ENCODE peak calls at places on chromosomes 11 and 22, in ten cellular contexts. C is neuronal stem cell; E is H1; O is endodermal cell; Q is sigmoid colon; I is H9; L is stomach; A is CD8-positive, alpha-beta memory T cell; V is body of pancreas; P is brain microvascular endothelial cell. S is an unnamed sample.

GRCh38 chr11:120331301-120331966 is 4.8 kb upstream of the ARHGEF12 start:
- DNase-seq in C (no peak), E (no peak), O (no peak), Q (no peak), I (no peak), L (peak), A (no peak), V (peak), P (peak), S (no peak)

GRCh38 chr22:35957589-35957988 is 71.0 kb downstream of the RBFOX2 start:
- DNase-seq in C (no peak), E (no peak), O (no peak), Q (no peak), I (no peak), L (no peak), A (no peak), V (no peak), P (no peak), S (no peak)

GRCh38 chr11:105389952-105390351 is 219.9 kb upstream of the GRIA4 start:
- DNase-seq in C (no peak), E (peak), O (peak), Q (no peak), I (peak), L (no peak), A (no peak), V (no peak), P (no peak), S (no peak)

GRCh38 chr11:109034341-109034696 is 369.4 kb downstream of the DDX10 start:
- DNase-seq in C (no peak), E (no peak), O (no peak), Q (no peak), I (no peak), L (no peak), A (no peak), V (no peak), P (peak), S (no peak)

GRCh38 chr11:46332568-46333128 is 14.6 kb upstream of the DGKZ start:
- DNase-seq in C (no peak), E (peak), O (peak), Q (no peak), I (peak), L (no peak), A (no peak), V (no peak), P (no peak), S (peak)

GRCh38 chr22:42321908-42322561 is 51.6 kb upstream of the TCF20 start:
- DNase-seq in C (no peak), E (no peak), O (no peak), Q (no peak), I (no peak), L (no peak), A (no peak), V (no peak), P (no peak), S (no peak)

GRCh38 chr11:84236436-84236835 is 950.3 kb upstream of the CCDC90B start:
- DNase-seq in C (no peak), E (no peak), O (no peak), Q (no peak), I (no peak), L (no peak), A (no peak), V (no peak), P (no peak), S (no peak)

GRCh38 chr22:23178512-23179254 is 1.6 kb upstream of the BCR start:
- DNase-seq in C (no peak), E (peak), O (peak), Q (peak), I (peak), L (peak), A (peak), V (peak), P (peak), S (no peak)

GRCh38 chr11:71191201-71191600 is 61.2 kb downstream of the SHANK2 start:
- DNase-seq in C (no peak), E (no peak), O (no peak), Q (peak), I (no peak), L (no peak), A (no peak), V (no peak), P (no peak), S (no peak)

GRCh38 chr11:27097538-27097937 is 56.9 kb downstream of the BBOX1 start:
- DNase-seq in C (no peak), E (no peak), O (no peak), Q (no peak), I (no peak), L (no peak), A (no peak), V (no peak), P (no peak), S (no peak)

GRCh38 chr11:108128772-108129171 is 7.4 kb downstream of the ACAT1 start:
- DNase-seq in C (no peak), E (no peak), O (no peak), Q (no peak), I (no peak), L (no peak), A (no peak), V (no peak), P (no peak), S (no peak)

GRCh38 chr11:119320593-119321524 is 3.9 kb upstream of the MCAM start:
- DNase-seq in C (no peak), E (peak), O (peak), Q (peak), I (peak), L (peak), A (no peak), V (no peak), P (peak), S (no peak)

GRCh38 chr22:24054356-24054755 is 43.3 kb downstream of the CABIN1 start:
- DNase-seq in C (no peak), E (no peak), O (no peak), Q (no peak), I (no peak), L (no peak), A (no peak), V (no peak), P (no peak), S (no peak)

GRCh38 chr11:70305501-70305900 is 35.0 kb downstream of the PPFIA1 start:
- DNase-seq in C (no peak), E (no peak), O (no peak), Q (no peak), I (no peak), L (no peak), A (no peak), V (no peak), P (no peak), S (no peak)

GRCh38 chr11:101894505-101894904 is 20.3 kb upstream of the CEP126 start:
- DNase-seq in C (no peak), E (no peak), O (no peak), Q (no peak), I (no peak), L (no peak), A (no peak), V (no peak), P (no peak), S (no peak)

GRCh38 chr11:121688860-121689614 is 236.3 kb upstream of the SORL1-AS1 start:
- DNase-seq in C (no peak), E (no peak), O (peak), Q (no peak), I (peak), L (no peak), A (no peak), V (peak), P (no peak), S (no peak)

GRCh38 chr11:45646275-45646970 is 19.0 kb downstream of the CHST1 start:
- DNase-seq in C (no peak), E (no peak), O (peak), Q (no peak), I (no peak), L (no peak), A (no peak), V (no peak), P (peak), S (peak)

GRCh38 chr11:86218125-86219081 is 26.1 kb upstream of the EED start:
- DNase-seq in C (peak), E (peak), O (peak), Q (peak), I (peak), L (peak), A (peak), V (peak), P (peak), S (peak)

GRCh38 chr11:1825039-1825740 is 9.6 kb upstream of the SYT8 start:
- DNase-seq in C (peak), E (peak), O (peak), Q (no peak), I (peak), L (peak), A (no peak), V (peak), P (no peak), S (no peak)

GRCh38 chr11:93537767-93538261 is 5.4 kb downstream of the SMCO4 start:
- DNase-seq in C (no peak), E (no peak), O (no peak), Q (no peak), I (no peak), L (peak), A (no peak), V (no peak), P (no peak), S (no peak)

GRCh38 chr11:17917556-17917955 is 95.3 kb downstream of the SERGEF start:
- DNase-seq in C (no peak), E (no peak), O (no peak), Q (no peak), I (no peak), L (no peak), A (no peak), V (no peak), P (no peak), S (no peak)

GRCh38 chr11:112085822-112086421 is 634 bp downstream of the TIMM8B start:
- DNase-seq in C (no peak), E (peak), O (no peak), Q (no peak), I (no peak), L (no peak), A (peak), V (peak), P (peak), S (no peak)

GRCh38 chr11:123616505-123617198 is 37.8 kb downstream of the SCN3B start:
- DNase-seq in C (no peak), E (no peak), O (no peak), Q (peak), I (no peak), L (no peak), A (no peak), V (no peak), P (no peak), S (no peak)

GRCh38 chr11:68381716-68382115 is 69.3 kb downstream of the LRP5 start:
- DNase-seq in C (no peak), E (no peak), O (no peak), Q (no peak), I (no peak), L (peak), A (no peak), V (no peak), P (no peak), S (no peak)

GRCh38 chr22:32909561-32910348 is 108.2 kb downstream of the TIMP3 start:
- DNase-seq in C (no peak), E (no peak), O (peak), Q (no peak), I (no peak), L (no peak), A (no peak), V (no peak), P (no peak), S (no peak)

GRCh38 chr11:111849631-111850030 is 21.8 kb downstream of the ALG9 start:
- DNase-seq in C (no peak), E (no peak), O (no peak), Q (no peak), I (no peak), L (no peak), A (no peak), V (no peak), P (no peak), S (no peak)

GRCh38 chr11:88886796-88887195 is 179.0 kb downstream of the GRM5 start:
- DNase-seq in C (peak), E (peak), O (peak), Q (no peak), I (peak), L (no peak), A (peak), V (no peak), P (peak), S (peak)

GRCh38 chr11:3859373-3859881 is 4.0 kb downstream of the STIM1 start:
- DNase-seq in C (no peak), E (no peak), O (peak), Q (no peak), I (peak), L (peak), A (peak), V (peak), P (no peak), S (no peak)

GRCh38 chr11:47325271-47326041 is 27.0 kb downstream of the MYBPC3 start:
- DNase-seq in C (no peak), E (no peak), O (no peak), Q (peak), I (no peak), L (peak), A (no peak), V (no peak), P (no peak), S (no peak)

GRCh38 chr11:130771708-130772107 is 144.6 kb downstream of the SNX19 start:
- DNase-seq in C (no peak), E (no peak), O (peak), Q (no peak), I (no peak), L (no peak), A (no peak), V (no peak), P (no peak), S (no peak)

DNA sequence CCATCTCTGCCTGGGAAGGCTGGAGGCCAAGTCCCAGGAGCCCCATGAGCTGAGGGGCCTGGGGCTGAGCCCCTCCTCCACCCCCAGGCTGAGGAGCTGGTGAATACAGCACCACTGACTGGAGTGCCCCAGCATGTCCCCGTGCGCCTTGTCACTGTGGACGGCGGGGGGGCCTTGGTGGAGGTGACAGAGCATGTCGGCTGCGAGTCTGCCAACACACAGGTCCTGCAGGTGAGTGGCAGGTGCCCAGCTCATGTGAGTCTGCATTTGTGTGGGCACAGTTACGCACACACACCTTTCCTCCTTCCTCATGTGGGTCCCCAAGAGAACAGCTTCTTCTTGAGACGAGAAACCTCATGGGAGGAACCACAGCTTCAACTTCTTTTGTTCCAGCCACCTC is 7.6 kb downstream of the TMEM132A start:
- DNase-seq in C (no peak), E (no peak), O (no peak), Q (no peak), I (no peak), L (no peak), A (no peak), V (no peak), P (no peak), S (no peak)
- H3K27ac ChIP-seq in C (no peak), E (no peak), O (no peak), Q (no peak), I (no peak), L (no peak), A (no peak), V (no peak), P (no peak), S (no peak)

GRCh38 chr11:61599968-61600710 is 19.3 kb upstream of the SYT7 start:
- DNase-seq in C (no peak), E (peak), O (no peak), Q (no peak), I (no peak), L (no peak), A (no peak), V (no peak), P (no peak), S (no peak)

GRCh38 chr11:61607426-61607825 is 26.6 kb upstream of the SYT7 start:
- DNase-seq in C (no peak), E (no peak), O (no peak), Q (no peak), I (no peak), L (no peak), A (no peak), V (no peak), P (no peak), S (no peak)

GRCh38 chr11:61602775-61603569 is 22.1 kb upstream of the SYT7 start:
- DNase-seq in C (no peak), E (no peak), O (no peak), Q (peak), I (no peak), L (peak), A (no peak), V (peak), P (peak), S (no peak)

GRCh38 chr11:61601512-61601911 is 20.6 kb upstream of the SYT7 start:
- DNase-seq in C (no peak), E (no peak), O (no peak), Q (no peak), I (no peak), L (no peak), A (no peak), V (no peak), P (no peak), S (no peak)

DNA sequence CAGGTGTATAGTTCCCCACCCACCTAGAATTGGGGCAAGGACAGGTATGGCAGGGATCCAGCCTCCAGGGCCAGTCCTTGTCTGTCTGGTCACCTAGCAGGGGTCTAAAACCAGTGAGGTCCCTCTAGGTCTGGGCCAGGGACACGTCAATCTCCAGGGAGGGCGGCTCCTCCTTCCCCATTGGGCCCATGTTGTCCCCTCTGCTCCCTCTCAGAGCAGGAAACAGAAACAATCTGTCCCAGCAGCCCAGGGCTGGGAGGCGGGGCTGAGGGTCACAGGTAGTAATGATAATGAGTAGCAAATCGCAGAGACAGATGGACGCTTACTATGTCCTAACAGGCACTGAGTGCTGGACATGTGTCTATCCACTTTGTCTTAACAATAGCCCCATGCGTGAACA is 22.8 kb upstream of the SYT7 start:
- DNase-seq in C (no peak), E (no peak), O (peak), Q (no peak), I (peak), L (no peak), A (no peak), V (no peak), P (no peak), S (no peak)
- H3K27ac ChIP-seq in C (no peak), E (no peak), O (no peak), Q (peak), I (no peak), L (peak), A (no peak), V (no peak), P (no peak), S (no peak)

DNA sequence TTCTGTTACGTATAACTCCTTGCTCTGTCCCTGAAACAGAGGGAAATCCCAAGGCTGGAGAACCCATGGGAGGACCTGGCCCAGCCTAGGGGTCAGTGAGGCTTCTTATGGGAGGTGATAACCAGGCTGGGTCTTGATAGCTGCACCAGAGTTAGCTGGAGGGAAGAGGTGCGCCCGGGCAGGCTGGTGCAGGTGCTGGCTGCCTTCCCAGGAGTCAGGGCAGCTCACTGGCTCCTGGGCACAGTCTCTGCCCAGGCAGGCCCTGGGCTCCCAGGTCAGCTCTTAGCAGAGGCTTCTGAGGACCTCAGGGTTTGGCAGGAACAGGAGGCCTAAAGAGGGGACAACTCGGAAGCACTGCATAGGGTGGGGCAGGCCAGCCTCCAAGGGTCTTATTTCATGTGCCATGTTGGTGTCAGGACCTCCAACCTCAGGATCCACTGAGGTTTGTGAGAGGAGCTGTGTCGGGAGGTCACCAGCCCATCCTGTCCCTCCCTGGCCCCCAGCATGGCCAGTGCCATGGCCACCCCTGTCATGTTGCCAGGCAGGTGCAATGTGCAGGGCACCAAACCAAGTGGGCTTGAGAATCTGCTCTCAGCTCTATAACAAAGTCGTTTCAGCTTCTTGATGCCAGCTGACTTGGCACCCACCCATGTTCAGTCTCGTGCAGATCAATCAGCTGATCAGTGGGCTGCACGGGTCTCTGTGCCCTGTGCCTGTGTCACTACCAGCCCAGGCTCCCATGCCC is 20.5 kb upstream of the CELSR1 start:
- DNase-seq in C (no peak), E (no peak), O (no peak), Q (peak), I (no peak), L (peak), A (no peak), V (no peak), P (no peak), S (no peak)
- H3K27ac ChIP-seq in C (no peak), E (no peak), O (no peak), Q (no peak), I (no peak), L (no peak), A (no peak), V (no peak), P (no peak), S (no peak)

DNA sequence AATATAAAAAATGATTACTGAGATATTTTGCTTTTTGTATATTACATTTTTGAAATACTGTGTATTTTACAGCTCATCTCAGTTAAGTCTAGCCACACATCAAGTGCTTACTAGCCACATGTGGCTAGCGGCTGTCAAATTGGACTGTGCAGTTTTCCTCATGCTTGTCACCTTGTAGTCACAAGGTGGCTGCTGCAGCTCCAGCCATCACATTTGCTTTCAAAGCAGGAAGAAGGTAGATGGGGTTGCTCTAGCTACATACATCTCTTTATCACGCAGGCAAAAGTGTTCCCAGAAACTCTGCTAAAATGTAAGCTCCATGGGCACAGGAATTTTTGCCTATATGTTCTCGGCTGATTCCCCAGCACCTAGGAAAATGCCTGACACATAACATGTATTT is 61.5 kb downstream of the MICAL2 start:
- DNase-seq in C (no peak), E (no peak), O (peak), Q (no peak), I (no peak), L (no peak), A (no peak), V (no peak), P (no peak), S (no peak)
- H3K27ac ChIP-seq in C (no peak), E (no peak), O (no peak), Q (no peak), I (no peak), L (no peak), A (no peak), V (no peak), P (peak), S (no peak)

GRCh38 chr11:33040862-33041453 is 1.6 kb downstream of the TCP11L1 start:
- DNase-seq in C (no peak), E (no peak), O (no peak), Q (no peak), I (no peak), L (no peak), A (no peak), V (no peak), P (no peak), S (no peak)
- H3K27ac ChIP-seq in C (no peak), E (no peak), O (no peak), Q (peak), I (no peak), L (no peak), A (no peak), V (no peak), P (no peak), S (no peak)

DNA sequence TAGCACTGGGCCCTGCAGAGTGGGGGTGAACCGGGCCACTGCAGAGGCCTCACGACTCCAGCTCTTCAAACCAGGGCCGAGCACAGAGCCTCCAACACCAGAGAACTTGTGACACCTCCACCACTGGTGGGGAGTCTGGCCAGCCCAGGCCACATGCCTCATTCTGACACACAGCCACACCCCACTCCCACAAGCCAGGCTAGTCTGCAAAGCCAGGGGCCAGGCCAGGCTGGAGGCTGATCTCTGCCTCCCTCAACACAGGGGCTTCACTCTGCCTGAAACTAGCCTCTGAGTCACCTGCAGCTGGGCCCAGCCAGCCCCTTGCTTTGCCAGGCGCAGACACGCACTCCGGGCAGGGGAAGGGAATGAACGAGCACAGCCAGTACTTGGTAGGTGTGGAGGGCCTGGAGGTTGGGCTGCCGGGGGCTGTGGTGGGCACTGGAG is 102.9 kb downstream of the MED15 start:
- DNase-seq in C (no peak), E (no peak), O (no peak), Q (no peak), I (peak), L (no peak), A (no peak), V (no peak), P (no peak), S (no peak)
- H3K27ac ChIP-seq in C (no peak), E (no peak), O (no peak), Q (no peak), I (no peak), L (no peak), A (no peak), V (no peak), P (no peak), S (no peak)